ENCODE peak calls at places on chromosome 9, in seven cellular contexts. Y is stomach; C is tibial nerve; P is uterus; D is CD8-positive, alpha-beta T cell; M is spleen; N is tibial artery. R is an unnamed sample.

GRCh38 chr9:31023793-31024192 is 1360.7 kb upstream of the ACO1 start:
- DNase-seq in M (no peak), D (no peak), P (no peak), N (no peak), Y (no peak), C (no peak), R (no peak)

GRCh38 chr9:122127396-122127798 is 32.2 kb downstream of the NDUFA8 start:
- DNase-seq in C (no peak), N (peak; percentile 55), P (no peak), Y (no peak), D (no peak), M (no peak), R (no peak)

GRCh38 chr9:15349892-15350761 is 43.1 kb upstream of the TTC39B start:
- DNase-seq in N (no peak), C (no peak), Y (peak; percentile 72), P (no peak), D (no peak), M (no peak), R (no peak)

GRCh38 chr9:100428871-100429654 is 2.1 kb downstream of the MSANTD3 start:
- DNase-seq in Y (no peak), N (no peak), P (peak; percentile 24), D (no peak), M (no peak), C (no peak), R (no peak)

GRCh38 chr9:9791621-9792020 is 821.2 kb downstream of the PTPRD start:
- DNase-seq in Y (no peak), N (no peak), M (no peak), C (no peak), D (no peak), P (no peak), R (no peak)

GRCh38 chr9:1462626-1463308 is 412.6 kb downstream of the DMRT2 start:
- DNase-seq in P (no peak), N (no peak), Y (no peak), D (no peak), M (no peak), C (no peak), R (no peak)

GRCh38 chr9:131019387-131020239 is 10.6 kb downstream of the LAMC3 start:
- DNase-seq in D (no peak), N (no peak), Y (no peak), P (no peak), M (no peak), C (no peak), R (peak; percentile 17)

GRCh38 chr9:136799079-136799853 is 3.1 kb downstream of the CCDC183 start:
- DNase-seq in C (no peak), P (no peak), N (no peak), M (peak; percentile 79), D (no peak), Y (peak; percentile 89), R (peak; percentile 87)

GRCh38 chr9:95836072-95836471 is 39.4 kb upstream of the ERCC6L2 start:
- DNase-seq in P (no peak), N (no peak), C (no peak), M (no peak), D (no peak), Y (no peak), R (no peak)

GRCh38 chr9:133455936-133456335 is 3.8 kb upstream of the CACFD1 start:
- DNase-seq in P (no peak), M (peak; percentile 72), Y (no peak), C (no peak), N (no peak), D (no peak), R (no peak)

GRCh38 chr9:16214677-16215076 is 655.8 kb downstream of the BNC2 start:
- DNase-seq in Y (no peak), M (no peak), D (no peak), N (no peak), P (no peak), C (no peak), R (no peak)

GRCh38 chr9:129185991-129186390 is 7.9 kb upstream of the IER5L start:
- DNase-seq in C (no peak), Y (no peak), N (no peak), D (no peak), M (no peak), P (no peak), R (no peak)

GRCh38 chr9:136095495-136096058 is 488 bp upstream of the NACC2 start:
- DNase-seq in N (no peak), P (no peak), D (no peak), M (peak; percentile 89), C (no peak), Y (peak; percentile 45), R (no peak)

GRCh38 chr9:135699440-135699839 is at the start of gene SOHLH1:
- DNase-seq in M (no peak), D (no peak), P (no peak), C (no peak), N (no peak), Y (no peak), R (no peak)

GRCh38 chr9:133103987-133104505 is 17.0 kb downstream of the RALGDS start:
- DNase-seq in N (peak; percentile 64), M (peak; percentile 72), P (peak; percentile 14), D (no peak), C (no peak), Y (peak; percentile 22), R (peak; percentile 65)

GRCh38 chr9:130997925-130998595 is 10.9 kb upstream of the LAMC3 start:
- DNase-seq in Y (peak; percentile 48), D (no peak), M (no peak), C (no peak), N (no peak), P (no peak), R (no peak)

GRCh38 chr9:121023064-121023463 is 27.0 kb downstream of the C5 start:
- DNase-seq in N (no peak), P (no peak), C (no peak), Y (no peak), D (no peak), M (no peak), R (no peak)

GRCh38 chr9:100473271-100474081 is 527 bp downstream of the TMEFF1 start:
- DNase-seq in N (no peak), M (peak; percentile 78), Y (peak; percentile 26), D (no peak), C (no peak), P (no peak), R (peak; percentile 83)

GRCh38 chr9:7976167-7976755 is 176.7 kb upstream of the DMAC1 start:
- DNase-seq in M (no peak), P (no peak), C (no peak), N (no peak), Y (no peak), D (peak; percentile 45), R (no peak)

DNA sequence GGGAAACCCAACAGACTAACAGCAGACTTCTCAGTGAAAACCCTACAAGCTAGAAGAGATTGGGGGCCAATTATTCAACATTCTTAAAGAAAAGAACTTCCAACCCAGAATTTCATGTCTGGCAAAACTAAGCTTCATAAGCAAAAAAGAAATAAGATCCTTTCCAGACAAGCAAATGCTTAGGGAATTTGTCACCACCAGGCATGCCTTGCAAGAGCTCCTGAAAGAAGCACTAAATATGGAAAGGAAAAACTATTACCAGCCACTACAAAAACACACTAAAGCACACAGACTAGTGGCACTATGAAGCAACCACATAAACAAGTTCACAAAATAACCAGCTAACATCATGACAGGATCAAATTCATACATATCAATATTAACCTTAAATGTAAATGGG is 131.1 kb downstream of the OR2K2 start:
- DNase-seq in C (no peak), N (no peak), M (no peak), Y (no peak), P (no peak), D (no peak), R (no peak)
- TF ChIP-seq CTCF in C (no peak), N (no peak), M (no peak), Y (no peak), P (no peak), D (no peak), R (no peak)

DNA sequence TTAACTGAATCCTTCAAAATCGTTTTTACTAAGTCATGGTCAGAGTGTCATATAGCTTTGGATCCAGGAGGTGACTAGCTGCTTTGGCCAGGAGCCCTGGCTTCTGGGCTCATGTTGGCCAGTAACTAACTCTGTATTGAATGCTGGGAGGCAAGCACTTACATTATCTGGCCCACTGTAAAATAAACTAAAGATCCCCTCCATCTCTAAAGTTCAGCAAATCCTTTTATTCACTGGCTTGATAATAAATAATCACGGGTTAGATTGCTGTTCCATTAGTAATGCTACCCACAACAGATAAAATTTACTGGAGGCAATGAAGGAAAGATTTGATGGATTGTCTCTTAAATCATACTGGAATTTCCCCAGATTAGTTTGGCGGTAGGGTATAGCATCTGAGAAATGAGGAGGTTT is 382.2 kb upstream of the TLE4 start:
- DNase-seq in D (no peak), N (no peak), C (no peak), Y (no peak), M (no peak), P (no peak), R (no peak)
- H3K27ac ChIP-seq in D (no peak overlapping the region), N (no peak overlapping the region), C (no peak overlapping the region), Y (no peak overlapping the region), M (no peak overlapping the region), P (no peak overlapping the region), R (no peak overlapping the region)

DNA sequence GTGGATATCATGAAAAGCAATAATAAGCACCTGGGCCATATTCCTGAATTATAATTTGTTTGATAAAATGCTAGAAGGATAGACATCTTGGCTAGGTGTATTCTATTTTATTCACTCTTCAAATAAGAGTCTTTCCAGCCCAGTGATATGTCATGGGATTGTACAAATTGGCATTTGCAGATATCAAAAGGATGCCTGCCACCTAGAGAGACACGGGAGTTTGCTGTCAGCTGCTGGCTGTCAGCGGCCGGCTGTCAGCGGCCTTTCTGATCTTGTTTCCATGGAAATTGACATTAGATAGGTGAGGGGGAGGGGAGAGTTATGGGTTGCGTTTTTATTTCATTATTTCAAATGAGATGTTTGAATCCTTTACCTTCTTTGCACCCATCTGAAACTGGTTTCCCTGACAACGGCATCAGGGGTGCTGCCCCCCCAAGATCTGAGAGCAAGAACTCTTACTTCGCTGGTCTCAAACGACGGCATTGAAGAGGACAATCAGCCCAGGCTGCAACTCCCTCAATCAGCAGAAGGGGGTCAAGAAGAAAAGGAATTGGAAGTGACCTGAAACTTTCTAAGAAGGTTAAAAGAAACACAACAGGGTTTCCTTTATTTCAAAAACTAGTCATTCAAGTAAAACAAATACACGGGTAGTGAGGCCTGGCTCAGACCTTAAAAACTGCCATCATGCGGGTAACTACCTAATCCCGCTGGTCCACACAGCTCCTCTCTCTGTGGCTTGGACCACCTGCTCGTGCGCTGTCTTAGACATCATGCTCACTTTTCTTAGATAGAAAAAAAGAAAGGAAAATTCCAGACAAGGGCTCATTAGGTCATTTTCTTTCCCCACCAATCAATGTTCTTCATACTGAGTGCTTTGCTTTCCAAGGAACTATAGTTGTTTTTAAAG is 115.7 kb downstream of the TLE1 start:
- DNase-seq in D (no peak), C (no peak), M (no peak), N (no peak), Y (no peak), P (no peak), R (no peak)
- TF ChIP-seq CTCF in D (no peak), C (no peak), M (no peak), N (no peak), Y (no peak), P (no peak), R (no peak)

DNA sequence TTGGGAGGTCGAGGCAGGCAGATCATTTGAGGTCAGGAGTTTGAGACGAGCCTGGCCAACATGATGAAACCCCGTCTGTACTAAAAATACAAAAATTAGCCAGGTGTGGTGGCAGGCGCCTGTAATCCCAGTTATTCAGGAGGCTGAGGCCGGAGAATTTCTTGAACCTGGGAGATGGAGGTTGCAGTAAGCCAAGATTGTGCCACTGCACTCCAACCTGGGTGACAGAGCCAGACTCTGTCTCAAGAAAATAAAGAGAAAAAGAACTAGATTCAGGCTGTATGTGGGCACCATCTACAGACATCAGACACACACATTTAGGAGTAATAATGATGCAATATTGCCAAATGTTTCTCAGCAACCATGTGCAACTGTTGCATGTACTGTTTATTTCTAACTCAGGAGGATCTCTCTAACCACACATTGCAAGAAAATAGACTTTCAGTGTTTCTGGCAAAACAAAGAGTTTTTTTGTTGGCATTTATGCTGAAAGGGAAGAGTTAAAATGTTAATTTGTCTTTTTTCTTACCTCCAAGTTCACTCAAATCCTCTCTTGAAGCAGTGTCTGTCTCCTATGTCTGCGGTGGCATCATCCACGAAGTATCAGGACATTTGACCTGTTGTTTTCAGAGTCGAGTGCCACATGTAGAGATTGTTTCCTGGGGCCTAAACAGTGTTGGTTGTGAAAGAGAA is 5.1 kb upstream of the ORM1 start:
- DNase-seq in C (no peak), M (peak; percentile 16), D (no peak), N (no peak), Y (no peak), P (peak; percentile 3), R (peak; percentile 4)
- H3K27ac ChIP-seq in C (no peak overlapping the region), M (peak overlapping the region; percentile 75), D (no peak overlapping the region), N (no peak overlapping the region), Y (no peak overlapping the region), P (no peak overlapping the region), R (peak overlapping the region; percentile 72)